ENCODE peak calls at places on chromosomes 11 and 22, in seven cellular contexts. One of them, this sample, is unnamed.

GRCh38 chr11:119323532-119324033 is 6.7 kb upstream of the MCAM start:
- DNase-seq in NCI-H2029 treated with DMSO at 0.1 percent for 48 hours: no peak
- DNase-seq in tibial artery: peak; percentile 86
- DNase-seq in HTR-8/SVneo: peak; percentile 59
- DNase-seq in iPS-NIHi11: peak; percentile 76
- DNase-seq in activated T-cell treated with anti-CD3 and anti-CD28 coated beads for 4 hours: peak; percentile 77
- DNase-seq in mammary epithelial cell: peak; percentile 52
- DNase-seq in this sample: peak; percentile 80

GRCh38 chr11:130489716-130490115 is 41.3 kb downstream of the ADAMTS15 start:
- DNase-seq in NCI-H2029 treated with DMSO at 0.1 percent for 48 hours: no peak
- DNase-seq in tibial artery: no peak
- DNase-seq in mammary epithelial cell: no peak
- DNase-seq in activated T-cell treated with anti-CD3 and anti-CD28 coated beads for 4 hours: no peak
- DNase-seq in iPS-NIHi11: no peak
- DNase-seq in HTR-8/SVneo: no peak
- DNase-seq in this sample: no peak

GRCh38 chr22:21457023-21457787 is 10.0 kb upstream of the TMEM191C start:
- DNase-seq in HTR-8/SVneo: no peak
- DNase-seq in tibial artery: peak; percentile 41
- DNase-seq in activated T-cell treated with anti-CD3 and anti-CD28 coated beads for 4 hours: no peak
- DNase-seq in mammary epithelial cell: no peak
- DNase-seq in iPS-NIHi11: no peak
- DNase-seq in NCI-H2029 treated with DMSO at 0.1 percent for 48 hours: no peak
- DNase-seq in this sample: no peak

GRCh38 chr22:26547426-26547825 is 35.2 kb upstream of the TFIP11 start:
- DNase-seq in HTR-8/SVneo: no peak
- DNase-seq in NCI-H2029 treated with DMSO at 0.1 percent for 48 hours: no peak
- DNase-seq in activated T-cell treated with anti-CD3 and anti-CD28 coated beads for 4 hours: no peak
- DNase-seq in iPS-NIHi11: no peak
- DNase-seq in mammary epithelial cell: peak; percentile 59
- DNase-seq in tibial artery: no peak
- DNase-seq in this sample: no peak

GRCh38 chr11:36452231-36452630 is 57.8 kb downstream of the TRAF6 start:
- DNase-seq in iPS-NIHi11: no peak
- DNase-seq in mammary epithelial cell: peak; percentile 19
- DNase-seq in activated T-cell treated with anti-CD3 and anti-CD28 coated beads for 4 hours: no peak
- DNase-seq in tibial artery: no peak
- DNase-seq in NCI-H2029 treated with DMSO at 0.1 percent for 48 hours: no peak
- DNase-seq in HTR-8/SVneo: no peak
- DNase-seq in this sample: no peak

GRCh38 chr22:39530692-39531331 is 1.7 kb downstream of the RPS19BP1 start:
- DNase-seq in iPS-NIHi11: peak; percentile 35
- DNase-seq in tibial artery: no peak
- DNase-seq in HTR-8/SVneo: no peak
- DNase-seq in activated T-cell treated with anti-CD3 and anti-CD28 coated beads for 4 hours: no peak
- DNase-seq in NCI-H2029 treated with DMSO at 0.1 percent for 48 hours: no peak
- DNase-seq in mammary epithelial cell: no peak
- DNase-seq in this sample: no peak

GRCh38 chr11:134759855-134760254 is 347.8 kb upstream of the B3GAT1 start:
- DNase-seq in tibial artery: no peak
- DNase-seq in iPS-NIHi11: no peak
- DNase-seq in HTR-8/SVneo: no peak
- DNase-seq in NCI-H2029 treated with DMSO at 0.1 percent for 48 hours: no peak
- DNase-seq in mammary epithelial cell: no peak
- DNase-seq in activated T-cell treated with anti-CD3 and anti-CD28 coated beads for 4 hours: no peak
- DNase-seq in this sample: no peak

GRCh38 chr11:45379162-45379863 is 93.2 kb upstream of the SYT13 start:
- DNase-seq in NCI-H2029 treated with DMSO at 0.1 percent for 48 hours: peak; percentile 34
- DNase-seq in iPS-NIHi11: no peak
- DNase-seq in activated T-cell treated with anti-CD3 and anti-CD28 coated beads for 4 hours: no peak
- DNase-seq in mammary epithelial cell: no peak
- DNase-seq in HTR-8/SVneo: no peak
- DNase-seq in tibial artery: no peak
- DNase-seq in this sample: no peak

GRCh38 chr11:11841121-11841604 is 609 bp upstream of the USP47 start:
- DNase-seq in iPS-NIHi11: no peak
- DNase-seq in mammary epithelial cell: no peak
- DNase-seq in HTR-8/SVneo: peak; percentile 29
- DNase-seq in activated T-cell treated with anti-CD3 and anti-CD28 coated beads for 4 hours: peak; percentile 14
- DNase-seq in tibial artery: no peak
- DNase-seq in NCI-H2029 treated with DMSO at 0.1 percent for 48 hours: peak; percentile 52
- DNase-seq in this sample: no peak

GRCh38 chr11:47387944-47388696 is 9.8 kb upstream of the SPI1 start:
- DNase-seq in mammary epithelial cell: no peak
- DNase-seq in tibial artery: no peak
- DNase-seq in HTR-8/SVneo: no peak
- DNase-seq in NCI-H2029 treated with DMSO at 0.1 percent for 48 hours: no peak
- DNase-seq in activated T-cell treated with anti-CD3 and anti-CD28 coated beads for 4 hours: no peak
- DNase-seq in iPS-NIHi11: peak; percentile 4
- DNase-seq in this sample: no peak

GRCh38 chr11:1576825-1577224 is 4.8 kb upstream of the DUSP8 start:
- DNase-seq in mammary epithelial cell: peak; percentile 58
- DNase-seq in activated T-cell treated with anti-CD3 and anti-CD28 coated beads for 4 hours: no peak
- DNase-seq in HTR-8/SVneo: no peak
- DNase-seq in iPS-NIHi11: no peak
- DNase-seq in tibial artery: peak; percentile 45
- DNase-seq in NCI-H2029 treated with DMSO at 0.1 percent for 48 hours: no peak
- DNase-seq in this sample: no peak

GRCh38 chr11:78798567-78799170 is 224.0 kb upstream of the NARS2 start:
- DNase-seq in HTR-8/SVneo: peak; percentile 40
- DNase-seq in iPS-NIHi11: peak; percentile 75
- DNase-seq in NCI-H2029 treated with DMSO at 0.1 percent for 48 hours: peak; percentile 59
- DNase-seq in activated T-cell treated with anti-CD3 and anti-CD28 coated beads for 4 hours: no peak
- DNase-seq in tibial artery: peak; percentile 88
- DNase-seq in mammary epithelial cell: peak; percentile 11
- DNase-seq in this sample: no peak

GRCh38 chr22:27416553-27417427 is 384.8 kb downstream of the MN1 start:
- DNase-seq in activated T-cell treated with anti-CD3 and anti-CD28 coated beads for 4 hours: no peak
- DNase-seq in tibial artery: no peak
- DNase-seq in mammary epithelial cell: peak; percentile 91
- DNase-seq in HTR-8/SVneo: peak; percentile 65
- DNase-seq in iPS-NIHi11: peak; percentile 78
- DNase-seq in NCI-H2029 treated with DMSO at 0.1 percent for 48 hours: no peak
- DNase-seq in this sample: no peak

GRCh38 chr11:71309181-71309580 is 56.8 kb upstream of the SHANK2 start:
- DNase-seq in activated T-cell treated with anti-CD3 and anti-CD28 coated beads for 4 hours: no peak
- DNase-seq in tibial artery: peak; percentile 32
- DNase-seq in mammary epithelial cell: no peak
- DNase-seq in HTR-8/SVneo: no peak
- DNase-seq in iPS-NIHi11: no peak
- DNase-seq in NCI-H2029 treated with DMSO at 0.1 percent for 48 hours: no peak
- DNase-seq in this sample: no peak

GRCh38 chr11:14075679-14076078 is 113.2 kb downstream of the SPON1 start:
- DNase-seq in HTR-8/SVneo: no peak
- DNase-seq in activated T-cell treated with anti-CD3 and anti-CD28 coated beads for 4 hours: no peak
- DNase-seq in iPS-NIHi11: no peak
- DNase-seq in NCI-H2029 treated with DMSO at 0.1 percent for 48 hours: no peak
- DNase-seq in tibial artery: no peak
- DNase-seq in mammary epithelial cell: no peak
- DNase-seq in this sample: no peak

GRCh38 chr11:123064268-123064657 is 2.3 kb upstream of the HSPA8 start:
- DNase-seq in NCI-H2029 treated with DMSO at 0.1 percent for 48 hours: peak; percentile 10
- DNase-seq in HTR-8/SVneo: no peak
- DNase-seq in mammary epithelial cell: no peak
- DNase-seq in activated T-cell treated with anti-CD3 and anti-CD28 coated beads for 4 hours: no peak
- DNase-seq in tibial artery: no peak
- DNase-seq in iPS-NIHi11: no peak
- DNase-seq in this sample: no peak

GRCh38 chr11:84865257-84865656 is 761.9 kb downstream of the DLG2 start:
- DNase-seq in iPS-NIHi11: no peak
- DNase-seq in mammary epithelial cell: peak; percentile 23
- DNase-seq in activated T-cell treated with anti-CD3 and anti-CD28 coated beads for 4 hours: no peak
- DNase-seq in tibial artery: no peak
- DNase-seq in NCI-H2029 treated with DMSO at 0.1 percent for 48 hours: no peak
- DNase-seq in HTR-8/SVneo: no peak
- DNase-seq in this sample: no peak

GRCh38 chr11:124898711-124899110 is 1.0 kb upstream of the ROBO4 start:
- DNase-seq in iPS-NIHi11: no peak
- DNase-seq in HTR-8/SVneo: no peak
- DNase-seq in mammary epithelial cell: no peak
- DNase-seq in tibial artery: peak; percentile 64
- DNase-seq in activated T-cell treated with anti-CD3 and anti-CD28 coated beads for 4 hours: no peak
- DNase-seq in NCI-H2029 treated with DMSO at 0.1 percent for 48 hours: no peak
- DNase-seq in this sample: no peak

GRCh38 chr22:26502688-26503561 is 9.3 kb downstream of the TFIP11 start:
- DNase-seq in HTR-8/SVneo: peak; percentile 23
- DNase-seq in iPS-NIHi11: peak; percentile 84
- DNase-seq in mammary epithelial cell: peak; percentile 20
- DNase-seq in NCI-H2029 treated with DMSO at 0.1 percent for 48 hours: peak; percentile 30
- DNase-seq in tibial artery: no peak
- DNase-seq in activated T-cell treated with anti-CD3 and anti-CD28 coated beads for 4 hours: peak; percentile 24
- DNase-seq in this sample: peak; percentile 71

GRCh38 chr22:20117656-20118571 is 888 bp upstream of the TRMT2A start:
- DNase-seq in HTR-8/SVneo: no peak
- DNase-seq in activated T-cell treated with anti-CD3 and anti-CD28 coated beads for 4 hours: peak; percentile 70
- DNase-seq in mammary epithelial cell: no peak
- DNase-seq in iPS-NIHi11: no peak
- DNase-seq in NCI-H2029 treated with DMSO at 0.1 percent for 48 hours: no peak
- DNase-seq in tibial artery: no peak
- DNase-seq in this sample: peak; percentile 72

GRCh38 chr22:36457688-36458450 is 23.6 kb downstream of the TXN2 start:
- DNase-seq in iPS-NIHi11: no peak
- DNase-seq in HTR-8/SVneo: no peak
- DNase-seq in activated T-cell treated with anti-CD3 and anti-CD28 coated beads for 4 hours: no peak
- DNase-seq in tibial artery: peak; percentile 86
- DNase-seq in NCI-H2029 treated with DMSO at 0.1 percent for 48 hours: no peak
- DNase-seq in mammary epithelial cell: no peak
- DNase-seq in this sample: no peak

GRCh38 chr11:34431979-34432378 is 6.8 kb upstream of the CAT start:
- DNase-seq in mammary epithelial cell: no peak
- DNase-seq in HTR-8/SVneo: no peak
- DNase-seq in iPS-NIHi11: no peak
- DNase-seq in NCI-H2029 treated with DMSO at 0.1 percent for 48 hours: no peak
- DNase-seq in tibial artery: no peak
- DNase-seq in activated T-cell treated with anti-CD3 and anti-CD28 coated beads for 4 hours: no peak
- DNase-seq in this sample: no peak

GRCh38 chr11:71112454-71112853 is 139.9 kb downstream of the SHANK2 start:
- DNase-seq in HTR-8/SVneo: no peak
- DNase-seq in activated T-cell treated with anti-CD3 and anti-CD28 coated beads for 4 hours: no peak
- DNase-seq in NCI-H2029 treated with DMSO at 0.1 percent for 48 hours: no peak
- DNase-seq in tibial artery: no peak
- DNase-seq in iPS-NIHi11: peak; percentile 25
- DNase-seq in mammary epithelial cell: no peak
- DNase-seq in this sample: no peak

GRCh38 chr11:72048718-72049460 is 31.5 kb downstream of the NUMA1 start:
- DNase-seq in mammary epithelial cell: no peak
- DNase-seq in tibial artery: no peak
- DNase-seq in HTR-8/SVneo: no peak
- DNase-seq in NCI-H2029 treated with DMSO at 0.1 percent for 48 hours: peak; percentile 82
- DNase-seq in activated T-cell treated with anti-CD3 and anti-CD28 coated beads for 4 hours: no peak
- DNase-seq in iPS-NIHi11: no peak
- DNase-seq in this sample: no peak

GRCh38 chr22:30396871-30397655 is at the start of gene SEC14L2:
- DNase-seq in iPS-NIHi11: peak; percentile 80
- DNase-seq in HTR-8/SVneo: peak; percentile 63
- DNase-seq in NCI-H2029 treated with DMSO at 0.1 percent for 48 hours: no peak
- DNase-seq in activated T-cell treated with anti-CD3 and anti-CD28 coated beads for 4 hours: peak; percentile 30
- DNase-seq in tibial artery: peak; percentile 83
- DNase-seq in mammary epithelial cell: peak; percentile 57
- DNase-seq in this sample: peak; percentile 57